ENCODE peak calls at places on chromosomes 5 and 9, in four cellular contexts. U, S, P and H are unnamed samples.

GRCh38 chr9:129722913-129723312 is 29.9 kb downstream of the PTGES start:
- DNase-seq in U (no peak), S (no peak), P (no peak), H (no peak)

GRCh38 chr5:54956922-54957321 is 28.5 kb downstream of the ESM1 start:
- DNase-seq in U (no peak), S (no peak), P (no peak), H (no peak)

GRCh38 chr9:130892503-130893249 is 3.9 kb downstream of the QRFP start:
- DNase-seq in U (no peak), S (no peak), P (no peak), H (no peak)

GRCh38 chr5:157059093-157059539 is at the start of gene HAVCR1:
- DNase-seq in U (no peak), S (no peak), P (no peak), H (no peak)

GRCh38 chr5:103918668-103919367 is 356.2 kb upstream of the NUDT12 start:
- DNase-seq in U (no peak), S (no peak), P (no peak), H (peak; percentile 35)

GRCh38 chr9:112761912-112762651 is 11.5 kb downstream of the SNX30 start:
- DNase-seq in U (no peak), S (no peak), P (no peak), H (peak; percentile 88)

GRCh38 chr9:21317956-21318923 is 13.1 kb upstream of the IFNA5 start:
- DNase-seq in U (peak; percentile 76), S (no peak), P (no peak), H (peak; percentile 50)

GRCh38 chr5:35417040-35417439 is 186.8 kb upstream of the PRLR start:
- DNase-seq in U (no peak), S (no peak), P (no peak), H (no peak)

GRCh38 chr9:123823194-123823947 is 106.6 kb downstream of the DENND1A start:
- DNase-seq in U (no peak), S (no peak), P (no peak), H (no peak)

GRCh38 chr9:10252174-10252573 is 360.6 kb downstream of the PTPRD start:
- DNase-seq in U (peak; percentile 22), S (no peak), P (no peak), H (no peak)

GRCh38 chr5:23840083-23840482 is 332.7 kb downstream of the PRDM9 start:
- DNase-seq in U (no peak), S (no peak), P (no peak), H (no peak)

GRCh38 chr5:40446910-40447309 is 232.8 kb upstream of the PTGER4 start:
- DNase-seq in U (peak; percentile 48), S (no peak), P (no peak), H (peak; percentile 92)

GRCh38 chr9:132585954-132586829 is 3.8 kb downstream of the BARHL1 start:
- DNase-seq in U (no peak), S (no peak), P (no peak), H (no peak)

GRCh38 chr9:113566011-113566711 is 102.6 kb downstream of the RGS3 start:
- DNase-seq in U (no peak), S (no peak), P (no peak), H (no peak)

GRCh38 chr5:53335115-53335514 is 145.3 kb upstream of the FST start:
- DNase-seq in U (no peak), S (no peak), P (no peak), H (peak; percentile 34)

GRCh38 chr5:137245438-137245837 is 253.7 kb downstream of the SPOCK1 start:
- DNase-seq in U (no peak), S (no peak), P (no peak), H (no peak)

GRCh38 chr9:91500509-91501011 is 76.9 kb upstream of the NFIL3 start:
- DNase-seq in U (peak; percentile 12), S (peak; percentile 40), P (no peak), H (peak; percentile 95)

GRCh38 chr5:96863949-96864649 is 12.2 kb upstream of the ERAP2 start:
- DNase-seq in U (no peak), S (no peak), P (no peak), H (no peak)

GRCh38 chr5:181160144-181160754 is 12.9 kb downstream of the OR2V2 start:
- DNase-seq in U (no peak), S (peak; percentile 95), P (no peak), H (peak; percentile 59)

GRCh38 chr9:113427629-113428028 is 17.1 kb downstream of the C9orf43 start:
- DNase-seq in U (no peak), S (no peak), P (no peak), H (peak; percentile 49)

GRCh38 chr5:143685416-143685815 is 126.5 kb upstream of the HMHB1 start:
- DNase-seq in U (peak; percentile 5), S (no peak), P (no peak), H (peak; percentile 30)

GRCh38 chr9:117494401-117495130 is 79.7 kb upstream of the ASTN2 start:
- DNase-seq in U (no peak), S (no peak), P (no peak), H (no peak)

GRCh38 chr9:109781541-109782197 is 1.7 kb downstream of the PALM2AKAP2 start:
- DNase-seq in U (no peak), S (no peak), P (no peak), H (peak; percentile 55)

GRCh38 chr5:123450641-123451421 is 27.6 kb upstream of the CEP120 start:
- DNase-seq in U (peak; percentile 70), S (no peak), P (no peak), H (no peak)

GRCh38 chr5:50751064-50751657 is 84.7 kb downstream of the PARP8 start:
- DNase-seq in U (no peak), S (peak; percentile 31), P (no peak), H (peak; percentile 55)

GRCh38 chr5:163453705-163454104 is 6.2 kb downstream of the NUDCD2 start:
- DNase-seq in U (no peak), S (no peak), P (no peak), H (peak; percentile 53)

GRCh38 chr5:56060276-56061110 is 65.7 kb upstream of the IL6ST start:
- DNase-seq in U (no peak), S (no peak), P (no peak), H (no peak)

GRCh38 chr5:132309679-132310078 is 15.5 kb downstream of the SLC22A4 start:
- DNase-seq in U (no peak), S (no peak), P (no peak), H (no peak)

DNA sequence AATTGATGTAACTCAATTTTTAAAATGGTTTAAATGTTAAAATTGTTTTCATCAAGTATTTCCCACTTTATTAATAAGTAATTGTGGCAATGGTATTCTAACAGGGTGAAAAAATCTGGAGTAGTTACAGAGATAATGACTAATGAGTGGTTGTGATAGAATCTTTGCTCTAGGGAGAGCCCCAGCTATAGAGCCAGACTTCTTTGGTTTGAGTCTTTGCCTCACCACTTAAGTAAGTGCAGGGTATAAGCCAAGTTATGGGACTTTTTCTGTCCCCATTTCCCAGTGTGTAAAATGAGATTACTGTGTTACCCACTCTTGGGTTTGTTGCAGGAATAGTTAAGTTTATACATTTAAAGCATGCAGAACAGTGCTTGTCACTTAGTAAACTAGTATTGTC is 158.1 kb downstream of the FER start:
- DNase-seq in U (no peak), S (no peak), P (no peak), H (no peak)
- H3K9me1 ChIP-seq in U (no peaks in the 10 kb centered on the region), S (no peaks in the 10 kb centered on the region), P (no peaks in the 10 kb centered on the region), H (no peaks in the 10 kb centered on the region)

DNA sequence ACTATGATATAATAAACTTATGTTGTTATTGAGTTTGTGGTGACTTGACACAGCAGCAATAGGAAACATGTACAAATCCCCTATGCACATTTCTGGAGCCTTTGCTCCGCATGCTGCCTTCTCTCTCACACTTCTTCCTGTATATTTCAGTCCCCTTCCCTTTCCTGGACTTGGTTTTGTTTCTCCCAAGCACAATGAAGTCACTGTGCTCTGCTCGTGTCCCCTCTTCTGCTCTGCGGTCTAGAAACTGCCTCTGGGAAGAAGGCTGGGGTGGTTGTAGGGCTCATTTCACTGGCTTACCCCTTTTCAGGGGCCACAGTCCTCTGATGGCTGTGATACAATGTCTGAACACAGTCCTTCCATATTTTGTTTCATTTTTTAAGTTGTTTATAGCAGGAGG is 15.7 kb upstream of the FGD3 start:
- DNase-seq in U (no peak), S (no peak), P (no peak), H (no peak)
- H3K9me1 ChIP-seq in U (no peaks in the 10 kb centered on the region), S (no peaks in the 10 kb centered on the region), P (no peaks in the 10 kb centered on the region), H (no peaks in the 10 kb centered on the region)

GRCh38 chr5:150631326-150631701 is 9.1 kb upstream of the SYNPO start:
- DNase-seq in U (no peak), S (no peak), P (no peak), H (no peak)
- H3K9me1 ChIP-seq in U (no peaks in the 10 kb centered on the region), S (no peaks in the 10 kb centered on the region), P (no peaks in the 10 kb centered on the region), H (peaks cover 24% of the 10 kb centered on the region)

GRCh38 chr5:37396352-37396751 is 17.2 kb downstream of the WDR70 start:
- DNase-seq in U (no peak), S (no peak), P (no peak), H (no peak)
- H3K9me1 ChIP-seq in U (no peaks in the 10 kb centered on the region), S (no peaks in the 10 kb centered on the region), P (no peaks in the 10 kb centered on the region), H (peaks cover 2% of the 10 kb centered on the region)

GRCh38 chr9:120855827-120856636 is 13.3 kb upstream of the PSMD5 start:
- DNase-seq in U (no peak), S (no peak), P (no peak), H (no peak)

GRCh38 chr9:120857481-120857880 is 14.8 kb upstream of the PSMD5 start:
- DNase-seq in U (no peak), S (no peak), P (no peak), H (no peak)

GRCh38 chr9:120854596-120855327 is 12.0 kb upstream of the PSMD5 start:
- DNase-seq in U (no peak), S (no peak), P (no peak), H (no peak)

GRCh38 chr9:120857902-120858301 is 15.2 kb upstream of the PSMD5 start:
- DNase-seq in U (no peak), S (no peak), P (no peak), H (no peak)

DNA sequence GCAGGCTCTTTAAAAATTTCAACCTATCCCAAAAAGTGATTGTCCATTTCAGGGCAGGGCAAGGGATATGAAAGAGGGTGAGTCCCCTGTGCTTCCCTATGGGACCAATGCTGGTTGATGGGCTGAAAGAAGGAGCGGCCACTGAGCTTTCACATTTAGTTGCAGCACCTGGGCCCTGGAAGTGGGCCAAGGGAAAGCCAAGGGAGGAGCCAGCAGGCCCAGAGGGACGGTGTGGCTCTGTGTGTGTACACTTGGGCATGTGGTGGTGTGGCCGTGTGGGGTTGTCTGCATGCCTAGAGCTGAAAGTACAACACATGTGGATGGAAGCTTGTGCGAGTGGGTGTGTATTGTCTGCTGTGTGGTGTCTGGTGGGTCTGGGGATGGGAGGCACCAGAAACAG is 14.0 kb upstream of the PSMD5 start:
- DNase-seq in U (no peak), S (no peak), P (no peak), H (no peak)
- H3K9me1 ChIP-seq in U (no peaks in the 10 kb centered on the region), S (peaks cover 5% of the 10 kb centered on the region), P (no peaks in the 10 kb centered on the region), H (no peaks in the 10 kb centered on the region)